ENCODE peak calls at places on chromosomes 16 and 17, in ten cellular contexts. C, X, A, Q, K, F, V, B, O and I are unnamed samples.

GRCh38 chr17:48746916-48747444 is 18.4 kb upstream of the HOXB13 start:
- DNase-seq in C (no peak), O (no peak), X (no peak), A (no peak), V (no peak), B (no peak), Q (no peak), K (no peak), F (no peak), I (no peak)

GRCh38 chr16:84361546-84361945 is 6.8 kb upstream of the ATP2C2 start:
- DNase-seq in K (no peak), Q (no peak), C (no peak), F (no peak), V (no peak), X (no peak), A (no peak), O (peak; percentile 36), B (no peak), I (no peak)

GRCh38 chr16:58197314-58198012 is 443 bp downstream of the CSNK2A2 start:
- DNase-seq in F (no peak), C (no peak), Q (no peak), A (no peak), B (no peak), V (no peak), K (no peak), X (no peak), O (no peak), I (peak; percentile 80)

GRCh38 chr17:33686171-33686570 is 393.1 kb upstream of the ASIC2 start:
- DNase-seq in K (no peak), O (no peak), V (no peak), B (no peak), C (no peak), F (no peak), X (no peak), Q (no peak), A (no peak), I (no peak)

GRCh38 chr17:29930399-29931010 is 477 bp upstream of the SSH2 start:
- DNase-seq in V (peak; percentile 30), X (no peak), C (no peak), Q (no peak), F (no peak), K (no peak), A (no peak), B (peak; percentile 56), O (peak; percentile 5), I (no peak)

GRCh38 chr16:11316331-11317015 is 28.8 kb upstream of the RMI2 start:
- DNase-seq in K (no peak), F (no peak), C (no peak), X (no peak), V (no peak), A (no peak), O (no peak), Q (no peak), B (no peak), I (no peak)

GRCh38 chr16:14378131-14378551 is 251.9 kb downstream of the PARN start:
- DNase-seq in F (no peak), K (no peak), C (no peak), V (peak; percentile 13), Q (no peak), A (no peak), B (no peak), O (peak; percentile 87), X (no peak), I (no peak)

GRCh38 chr17:80839401-80839800 is 152.2 kb upstream of the CHMP6 start:
- DNase-seq in O (no peak), C (no peak), X (no peak), F (no peak), A (no peak), Q (no peak), V (no peak), K (no peak), B (peak; percentile 72), I (peak; percentile 38)

GRCh38 chr16:12229759-12230594 is 253.4 kb downstream of the SNX29 start:
- DNase-seq in K (no peak), Q (peak; percentile 44), B (peak; percentile 60), C (no peak), F (no peak), V (peak; percentile 64), X (no peak), A (no peak), O (peak; percentile 53), I (no peak)

GRCh38 chr16:23072084-23072599 is 77.1 kb downstream of the USP31 start:
- DNase-seq in Q (no peak), O (peak; percentile 87), C (peak; percentile 94), X (peak; percentile 85), A (no peak), B (no peak), K (no peak), F (no peak), V (no peak), I (no peak)

GRCh38 chr16:800834-801488 is 427 bp upstream of the GNG13 start:
- DNase-seq in Q (no peak), B (no peak), A (no peak), K (no peak), F (no peak), C (no peak), V (no peak), O (no peak), X (no peak), I (no peak)

GRCh38 chr16:75065149-75065807 is 51.3 kb downstream of the LDHD start:
- DNase-seq in C (no peak), O (peak; percentile 50), B (no peak), K (no peak), X (no peak), Q (no peak), V (no peak), A (peak; percentile 9), F (no peak), I (peak; percentile 79)

GRCh38 chr17:75823257-75824041 is 20.8 kb downstream of the UNC13D start:
- DNase-seq in C (no peak), B (no peak), K (no peak), O (no peak), V (no peak), Q (no peak), F (no peak), A (no peak), X (no peak), I (no peak)

GRCh38 chr16:27639588-27640276 is 89.8 kb downstream of the KATNIP start:
- DNase-seq in V (no peak), C (no peak), A (no peak), X (no peak), Q (no peak), F (peak; percentile 32), K (no peak), O (peak; percentile 72), B (peak; percentile 7), I (no peak)

GRCh38 chr16:86529160-86529559 is 18.8 kb downstream of the FOXF1 start:
- DNase-seq in X (no peak), B (no peak), K (no peak), C (peak; percentile 60), V (no peak), F (no peak), Q (no peak), O (no peak), A (no peak), I (no peak)

GRCh38 chr17:79117905-79118487 is 43.4 kb downstream of the ENGASE start:
- DNase-seq in F (no peak), A (no peak), V (no peak), B (no peak), Q (no peak), C (no peak), K (no peak), O (no peak), X (no peak), I (no peak)

GRCh38 chr17:47685556-47686275 is 8.2 kb upstream of the TBKBP1 start:
- DNase-seq in Q (no peak), C (no peak), O (peak; percentile 68), K (no peak), F (no peak), V (no peak), X (no peak), A (no peak), B (no peak), I (no peak)

GRCh38 chr17:35086931-35087573 is 23.5 kb upstream of the RFFL start:
- DNase-seq in B (no peak), V (no peak), K (no peak), Q (no peak), F (no peak), O (peak; percentile 61), A (no peak), X (no peak), C (no peak), I (no peak)

GRCh38 chr17:31460226-31460721 is 68.8 kb downstream of the RAB11FIP4 start:
- DNase-seq in F (no peak), X (no peak), O (no peak), Q (no peak), V (no peak), C (no peak), B (no peak), K (no peak), A (no peak), I (no peak)

GRCh38 chr16:48629016-48629415 is 19.0 kb upstream of the N4BP1 start:
- DNase-seq in X (no peak), K (no peak), Q (no peak), B (no peak), A (no peak), C (no peak), V (no peak), F (no peak), O (no peak), I (no peak)

GRCh38 chr17:73203135-73203787 is 10.4 kb downstream of the COG1 start:
- DNase-seq in Q (no peak), K (no peak), F (no peak), B (no peak), V (peak; percentile 41), A (no peak), C (peak; percentile 42), X (no peak), O (no peak), I (no peak)

GRCh38 chr16:53159781-53160436 is 105.1 kb downstream of the CHD9 start:
- DNase-seq in X (no peak), F (no peak), V (no peak), A (no peak), K (peak; percentile 25), O (peak; percentile 63), B (peak; percentile 14), C (no peak), Q (no peak), I (no peak)

GRCh38 chr16:31029272-31029671 is 4.1 kb upstream of the STX4 start:
- DNase-seq in V (no peak), C (no peak), X (no peak), F (no peak), O (no peak), B (no peak), K (no peak), Q (no peak), A (no peak), I (no peak)

GRCh38 chr17:40092581-40092980 is 7.8 kb downstream of the NR1D1 start:
- DNase-seq in V (no peak), B (no peak), O (no peak), A (no peak), C (no peak), F (peak; percentile 66), K (no peak), Q (no peak), X (no peak), I (no peak)

GRCh38 chr16:56423584-56424403 is 1.6 kb downstream of the AMFR start:
- DNase-seq in C (no peak), K (no peak), B (no peak), X (no peak), F (no peak), A (no peak), V (no peak), O (no peak), Q (no peak), I (no peak)

GRCh38 chr16:8960788-8961109 is 3.0 kb downstream of the USP7 start:
- DNase-seq in A (no peak), B (no peak), O (no peak), X (no peak), C (no peak), Q (no peak), F (no peak), K (no peak), V (no peak), I (no peak)

GRCh38 chr16:48687421-48688038 is 77.5 kb upstream of the N4BP1 start:
- DNase-seq in K (no peak), A (no peak), X (peak; percentile 52), F (peak; percentile 2), O (peak; percentile 78), B (peak; percentile 73), Q (peak; percentile 27), C (peak; percentile 72), V (peak; percentile 69), I (peak; percentile 74)